ENCODE peak calls at places on chromosomes 3 and 15, in five cellular contexts. One of them, this sample, is unnamed.

GRCh38 chr15:77187751-77188464 is 117.0 kb upstream of the TSPAN3 start:
- DNase-seq in tibial nerve: peak
- DNase-seq in cardiac fibroblast: peak
- DNase-seq in endodermal cell: no peak
- DNase-seq in activated B cell treated with CpG ODN at 0.5 μM for 24 hours: no peak
- DNase-seq in this sample: no peak

GRCh38 chr3:5276953-5277352 is 89.4 kb downstream of the EDEM1 start:
- DNase-seq in tibial nerve: no peak
- DNase-seq in cardiac fibroblast: no peak
- DNase-seq in endodermal cell: no peak
- DNase-seq in activated B cell treated with CpG ODN at 0.5 μM for 24 hours: no peak
- DNase-seq in this sample: no peak

GRCh38 chr15:43251185-43251862 is 15.4 kb downstream of the TGM5 start:
- DNase-seq in tibial nerve: no peak
- DNase-seq in cardiac fibroblast: no peak
- DNase-seq in endodermal cell: no peak
- DNase-seq in activated B cell treated with CpG ODN at 0.5 μM for 24 hours: no peak
- DNase-seq in this sample: no peak

GRCh38 chr3:3998140-3998977 is 199.1 kb downstream of the LRRN1 start:
- DNase-seq in tibial nerve: no peak
- DNase-seq in cardiac fibroblast: peak
- DNase-seq in endodermal cell: peak
- DNase-seq in activated B cell treated with CpG ODN at 0.5 μM for 24 hours: no peak
- DNase-seq in this sample: no peak

GRCh38 chr3:172129868-172130751 is 90.7 kb downstream of the FNDC3B start:
- DNase-seq in tibial nerve: peak
- DNase-seq in cardiac fibroblast: peak
- DNase-seq in endodermal cell: no peak
- DNase-seq in activated B cell treated with CpG ODN at 0.5 μM for 24 hours: no peak
- DNase-seq in this sample: no peak

GRCh38 chr3:79937567-79937966 is 169.8 kb upstream of the ROBO1 start:
- DNase-seq in tibial nerve: no peak
- DNase-seq in cardiac fibroblast: peak
- DNase-seq in endodermal cell: peak
- DNase-seq in activated B cell treated with CpG ODN at 0.5 μM for 24 hours: no peak
- DNase-seq in this sample: no peak

GRCh38 chr15:98876461-98877369 is 130.9 kb downstream of the PGPEP1L start:
- DNase-seq in tibial nerve: no peak
- DNase-seq in cardiac fibroblast: no peak
- DNase-seq in endodermal cell: no peak
- DNase-seq in activated B cell treated with CpG ODN at 0.5 μM for 24 hours: no peak
- DNase-seq in this sample: no peak

GRCh38 chr15:39515765-39516164 is 65.1 kb upstream of the THBS1 start:
- DNase-seq in tibial nerve: no peak
- DNase-seq in cardiac fibroblast: no peak
- DNase-seq in endodermal cell: no peak
- DNase-seq in activated B cell treated with CpG ODN at 0.5 μM for 24 hours: no peak
- DNase-seq in this sample: no peak

GRCh38 chr15:70036585-70037343 is 61.0 kb downstream of the TLE3 start:
- DNase-seq in tibial nerve: no peak
- DNase-seq in cardiac fibroblast: no peak
- DNase-seq in endodermal cell: no peak
- DNase-seq in activated B cell treated with CpG ODN at 0.5 μM for 24 hours: no peak
- DNase-seq in this sample: no peak

GRCh38 chr3:194301730-194302129 is 49.4 kb downstream of the CPN2 start:
- DNase-seq in tibial nerve: no peak
- DNase-seq in cardiac fibroblast: no peak
- DNase-seq in endodermal cell: no peak
- DNase-seq in activated B cell treated with CpG ODN at 0.5 μM for 24 hours: no peak
- DNase-seq in this sample: no peak

GRCh38 chr15:29123991-29124390 is 145.6 kb downstream of the NSMCE3 start:
- DNase-seq in tibial nerve: no peak
- DNase-seq in cardiac fibroblast: no peak
- DNase-seq in endodermal cell: no peak
- DNase-seq in activated B cell treated with CpG ODN at 0.5 μM for 24 hours: no peak
- DNase-seq in this sample: no peak

GRCh38 chr15:82046668-82047492 is 1.1 kb upstream of the MEX3B start:
- DNase-seq in tibial nerve: peak
- DNase-seq in cardiac fibroblast: peak
- DNase-seq in endodermal cell: peak
- DNase-seq in activated B cell treated with CpG ODN at 0.5 μM for 24 hours: peak
- DNase-seq in this sample: peak

GRCh38 chr15:77015651-77016320 is 20.9 kb downstream of the PSTPIP1 start:
- DNase-seq in tibial nerve: no peak
- DNase-seq in cardiac fibroblast: no peak
- DNase-seq in endodermal cell: peak
- DNase-seq in activated B cell treated with CpG ODN at 0.5 μM for 24 hours: no peak
- DNase-seq in this sample: no peak

GRCh38 chr3:111617912-111618601 is 22.9 kb upstream of the ZBED2 start:
- DNase-seq in tibial nerve: no peak
- DNase-seq in cardiac fibroblast: no peak
- DNase-seq in endodermal cell: no peak
- DNase-seq in activated B cell treated with CpG ODN at 0.5 μM for 24 hours: no peak
- DNase-seq in this sample: no peak

GRCh38 chr3:184230603-184231528 is 1.5 kb downstream of the VWA5B2 start:
- DNase-seq in tibial nerve: no peak
- DNase-seq in cardiac fibroblast: no peak
- DNase-seq in endodermal cell: peak
- DNase-seq in activated B cell treated with CpG ODN at 0.5 μM for 24 hours: no peak
- DNase-seq in this sample: no peak

GRCh38 chr3:184230081-184230602 is 757 bp downstream of the VWA5B2 start:
- DNase-seq in tibial nerve: no peak
- DNase-seq in cardiac fibroblast: no peak
- DNase-seq in endodermal cell: peak
- DNase-seq in activated B cell treated with CpG ODN at 0.5 μM for 24 hours: peak
- DNase-seq in this sample: no peak

GRCh38 chr3:184228376-184229137 is 828 bp upstream of the VWA5B2 start:
- DNase-seq in tibial nerve: no peak
- DNase-seq in cardiac fibroblast: no peak
- DNase-seq in endodermal cell: peak
- DNase-seq in activated B cell treated with CpG ODN at 0.5 μM for 24 hours: no peak
- DNase-seq in this sample: no peak

GRCh38 chr3:184227481-184227935 is 1.9 kb upstream of the VWA5B2 start:
- DNase-seq in tibial nerve: no peak
- DNase-seq in cardiac fibroblast: peak
- DNase-seq in endodermal cell: peak
- DNase-seq in activated B cell treated with CpG ODN at 0.5 μM for 24 hours: no peak
- DNase-seq in this sample: no peak

DNA sequence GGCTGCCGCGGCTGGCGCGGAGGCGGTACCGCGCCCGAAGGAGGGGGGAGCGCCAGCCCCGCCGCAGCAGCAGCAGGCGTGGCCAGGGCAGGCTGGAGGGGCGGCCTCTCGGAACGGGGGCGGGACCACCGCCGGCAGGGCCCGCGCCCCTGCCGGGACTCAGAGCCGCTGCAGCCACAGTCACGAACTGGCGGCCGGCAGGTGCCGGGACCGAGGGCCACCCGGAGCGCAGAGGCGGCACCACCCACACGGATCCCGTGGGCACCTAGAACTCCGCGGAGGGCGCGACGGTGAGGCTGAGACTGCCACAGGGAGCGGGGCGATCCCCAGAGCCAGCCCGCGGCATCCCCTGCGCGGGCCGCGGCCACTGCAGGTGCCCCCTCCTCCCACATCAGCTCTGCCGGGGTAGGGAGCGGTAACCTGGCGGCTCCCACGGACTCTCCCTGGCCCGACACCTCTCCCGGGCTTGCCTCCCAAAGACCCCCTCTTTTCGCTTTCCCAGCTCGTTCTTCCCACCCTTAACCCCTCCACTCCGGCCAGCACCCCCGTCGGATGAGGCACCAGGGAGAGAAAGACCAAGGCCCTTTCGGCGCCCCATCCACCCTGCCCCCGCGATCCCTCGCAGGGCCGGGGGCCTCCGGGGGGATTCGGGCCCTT is at the start of gene VWA5B2:
- DNase-seq in tibial nerve: no peak
- DNase-seq in cardiac fibroblast: no peak
- DNase-seq in endodermal cell: peak
- DNase-seq in activated B cell treated with CpG ODN at 0.5 μM for 24 hours: peak
- DNase-seq in this sample: peak
- TF ChIP-seq CTCF in tibial nerve: no peak
- TF ChIP-seq CTCF in cardiac fibroblast: no peak
- TF ChIP-seq CTCF in endodermal cell: peak
- TF ChIP-seq CTCF in activated B cell treated with CpG ODN at 0.5 μM for 24 hours: no peak
- TF ChIP-seq CTCF in this sample: peak

GRCh38 chr3:186264608-186265400 is 97.2 kb downstream of the DGKG start:
- DNase-seq in tibial nerve: no peak
- DNase-seq in cardiac fibroblast: no peak
- DNase-seq in endodermal cell: no peak
- DNase-seq in activated B cell treated with CpG ODN at 0.5 μM for 24 hours: no peak
- DNase-seq in this sample: no peak

GRCh38 chr3:186273586-186273985 is 88.4 kb downstream of the DGKG start:
- DNase-seq in tibial nerve: no peak
- DNase-seq in cardiac fibroblast: no peak
- DNase-seq in endodermal cell: no peak
- DNase-seq in activated B cell treated with CpG ODN at 0.5 μM for 24 hours: no peak
- DNase-seq in this sample: no peak

GRCh38 chr3:186270711-186271110 is 91.3 kb downstream of the DGKG start:
- DNase-seq in tibial nerve: no peak
- DNase-seq in cardiac fibroblast: no peak
- DNase-seq in endodermal cell: no peak
- DNase-seq in activated B cell treated with CpG ODN at 0.5 μM for 24 hours: no peak
- DNase-seq in this sample: no peak

GRCh38 chr3:186267758-186268157 is 94.3 kb downstream of the DGKG start:
- DNase-seq in tibial nerve: no peak
- DNase-seq in cardiac fibroblast: no peak
- DNase-seq in endodermal cell: no peak
- DNase-seq in activated B cell treated with CpG ODN at 0.5 μM for 24 hours: no peak
- DNase-seq in this sample: no peak

DNA sequence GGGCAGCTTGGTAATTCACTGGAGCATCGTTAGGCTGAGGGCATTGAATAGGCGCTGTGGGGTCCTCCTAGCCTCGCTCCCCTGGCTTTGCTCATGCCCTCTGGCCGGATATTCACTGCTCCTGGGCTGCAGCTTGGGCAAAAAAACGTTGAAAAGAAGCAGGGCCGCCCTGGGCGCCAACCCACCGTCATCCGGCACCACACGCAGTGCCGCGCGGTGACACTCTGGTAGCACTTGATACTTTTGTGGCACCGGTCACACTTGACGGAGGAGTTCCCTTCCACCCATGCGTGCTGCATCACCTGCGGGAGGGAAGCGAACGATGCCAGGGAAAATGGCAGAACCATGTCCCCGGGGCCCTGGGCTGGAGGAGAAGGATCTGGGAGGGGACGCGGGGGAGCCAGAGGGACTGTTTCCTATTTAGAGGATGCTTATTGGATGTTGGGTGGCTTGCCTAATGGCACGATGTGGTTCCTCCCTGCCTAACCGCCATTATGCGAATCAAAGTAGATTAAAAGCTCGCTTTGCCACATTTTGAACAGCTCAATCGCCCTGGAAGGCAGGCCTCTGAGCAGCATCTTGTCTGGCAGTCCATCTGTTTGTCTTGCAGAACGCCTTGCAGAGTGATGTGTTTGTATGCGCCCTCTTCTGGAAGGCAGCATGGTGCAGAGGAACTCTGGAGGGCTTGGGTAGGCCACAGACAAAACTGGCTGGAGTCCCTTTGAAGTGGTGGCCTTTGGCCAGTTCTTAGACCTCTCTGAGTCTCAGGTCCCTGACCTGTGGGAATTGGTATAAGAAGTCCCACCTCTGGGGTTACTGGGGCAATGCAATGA is 93.2 kb downstream of the DGKG start:
- DNase-seq in tibial nerve: no peak
- DNase-seq in cardiac fibroblast: peak
- DNase-seq in endodermal cell: peak
- DNase-seq in activated B cell treated with CpG ODN at 0.5 μM for 24 hours: no peak
- DNase-seq in this sample: no peak
- TF ChIP-seq CTCF in tibial nerve: no peak
- TF ChIP-seq CTCF in cardiac fibroblast: peak
- TF ChIP-seq CTCF in endodermal cell: peak
- TF ChIP-seq CTCF in activated B cell treated with CpG ODN at 0.5 μM for 24 hours: no peak
- TF ChIP-seq CTCF in this sample: peak

DNA sequence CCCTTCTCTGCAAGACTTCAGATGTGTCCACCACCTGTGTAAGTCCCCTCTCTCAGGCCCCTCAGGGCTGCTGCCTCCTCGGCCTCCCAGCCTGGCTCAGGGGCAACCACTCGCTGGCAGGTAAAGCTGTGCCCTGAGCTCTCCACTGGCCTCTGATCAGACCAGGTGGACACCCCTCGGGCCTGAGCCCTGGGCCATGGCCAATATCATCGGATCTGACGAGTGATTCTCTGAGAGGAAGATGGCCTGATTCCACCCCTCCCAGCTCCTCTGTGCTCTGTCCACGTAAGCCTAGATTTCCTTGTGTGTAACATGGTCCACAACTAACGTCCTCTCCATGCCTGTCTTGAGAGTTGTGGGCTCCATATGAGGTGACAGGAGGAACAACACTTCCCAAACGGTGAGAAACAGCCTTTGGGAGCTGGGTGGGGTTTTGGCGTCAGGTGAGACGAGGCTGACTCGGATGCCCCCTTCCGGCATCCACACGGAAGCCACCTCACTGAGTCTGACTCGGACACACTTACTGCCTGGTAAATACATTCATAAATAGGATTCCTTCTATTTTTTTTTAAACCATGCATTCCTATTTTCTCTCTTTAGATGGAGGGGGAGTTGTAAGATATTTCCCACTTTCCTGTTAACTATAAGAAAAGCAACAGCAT is 86.8 kb downstream of the NUP210 start:
- DNase-seq in tibial nerve: no peak
- DNase-seq in cardiac fibroblast: no peak
- DNase-seq in endodermal cell: no peak
- DNase-seq in activated B cell treated with CpG ODN at 0.5 μM for 24 hours: no peak
- DNase-seq in this sample: no peak
- TF ChIP-seq CTCF in tibial nerve: no peak
- TF ChIP-seq CTCF in cardiac fibroblast: no peak
- TF ChIP-seq CTCF in endodermal cell: no peak
- TF ChIP-seq CTCF in activated B cell treated with CpG ODN at 0.5 μM for 24 hours: no peak
- TF ChIP-seq CTCF in this sample: no peak

GRCh38 chr3:54830658-54831057 is 97.2 kb downstream of the LRTM1 start:
- DNase-seq in tibial nerve: no peak
- DNase-seq in cardiac fibroblast: peak
- DNase-seq in endodermal cell: peak
- DNase-seq in activated B cell treated with CpG ODN at 0.5 μM for 24 hours: no peak
- DNase-seq in this sample: peak
- TF ChIP-seq CTCF in tibial nerve: peak
- TF ChIP-seq CTCF in cardiac fibroblast: peak
- TF ChIP-seq CTCF in endodermal cell: peak
- TF ChIP-seq CTCF in activated B cell treated with CpG ODN at 0.5 μM for 24 hours: no peak
- TF ChIP-seq CTCF in this sample: peak

DNA sequence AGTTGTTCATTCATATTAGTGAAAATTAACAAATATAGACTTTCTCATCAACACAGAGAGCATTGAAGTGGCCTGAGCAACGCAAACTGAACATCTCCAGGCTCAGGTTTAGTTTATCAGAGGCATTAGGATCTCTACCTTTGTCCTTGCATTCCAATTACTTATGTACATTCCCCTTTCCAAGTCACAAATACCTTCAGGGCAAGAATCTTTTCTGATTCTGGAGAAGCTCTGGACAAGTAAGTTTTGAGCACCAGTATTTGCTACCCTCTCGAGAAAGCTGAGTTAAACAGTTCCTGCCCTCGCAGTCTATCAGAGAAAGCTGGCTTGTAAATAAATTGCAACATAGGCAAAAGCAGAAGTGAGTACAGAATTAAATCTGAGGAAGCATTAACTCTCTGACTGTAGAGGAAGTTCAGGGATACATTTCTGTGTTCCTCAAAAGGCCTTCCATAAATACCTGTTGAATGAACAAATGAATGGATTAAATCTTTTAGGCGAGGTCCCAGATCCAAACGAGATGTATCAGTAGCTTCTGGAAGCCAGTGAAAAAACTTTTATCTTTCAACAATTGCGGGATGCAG is 1.2 kb downstream of the OSBPL11 start:
- DNase-seq in tibial nerve: no peak
- DNase-seq in cardiac fibroblast: peak
- DNase-seq in endodermal cell: no peak
- DNase-seq in activated B cell treated with CpG ODN at 0.5 μM for 24 hours: no peak
- DNase-seq in this sample: no peak
- TF ChIP-seq CTCF in tibial nerve: no peak
- TF ChIP-seq CTCF in cardiac fibroblast: no peak
- TF ChIP-seq CTCF in endodermal cell: no peak
- TF ChIP-seq CTCF in activated B cell treated with CpG ODN at 0.5 μM for 24 hours: no peak
- TF ChIP-seq CTCF in this sample: no peak